ENCODE peak calls at places on chromosomes 6 and 20, in five cellular contexts. X is HCT116, A is NB4, G is fibroblast of villous mesenchyme, J is cardiac fibroblast. V is an unnamed sample.

GRCh38 chr6:126091507-126091906 is 105.2 kb downstream of the TRMT11 start:
- DNase-seq in X (no peak), A (no peak), G (no peak), J (no peak), V (no peak)

GRCh38 chr6:128848169-128848935 is 34.6 kb upstream of the LAMA2 start:
- DNase-seq in X (no peak), A (no peak), G (peak), J (peak), V (no peak)

GRCh38 chr6:166512567-166512966 is 73.9 kb downstream of the RAMACL start:
- DNase-seq in X (peak), A (peak), G (no peak), J (no peak), V (no peak)

GRCh38 chr6:157471895-157472686 is 91.1 kb downstream of the ZDHHC14 start:
- DNase-seq in X (no peak), A (no peak), G (no peak), J (no peak), V (no peak)

GRCh38 chr6:137913434-137913833 is 46.4 kb downstream of the TNFAIP3 start:
- DNase-seq in X (no peak), A (no peak), G (no peak), J (no peak), V (no peak)

GRCh38 chr6:15431762-15432495 is 186.1 kb downstream of the JARID2 start:
- DNase-seq in X (no peak), A (no peak), G (peak), J (peak), V (peak)

GRCh38 chr6:106488494-106489369 is 128.2 kb downstream of the CRYBG1 start:
- DNase-seq in X (no peak), A (no peak), G (no peak), J (no peak), V (no peak)

GRCh38 chr6:79737172-79737571 is 106.0 kb downstream of the SH3BGRL2 start:
- DNase-seq in X (no peak), A (no peak), G (no peak), J (peak), V (no peak)

GRCh38 chr6:116500969-116501433 is 10.4 kb upstream of the CALHM5 start:
- DNase-seq in X (no peak), A (no peak), G (peak), J (no peak), V (peak)

GRCh38 chr20:5933802-5934436 is 16.4 kb downstream of the TRMT6 start:
- DNase-seq in X (no peak), A (peak), G (no peak), J (no peak), V (peak)

GRCh38 chr6:130324657-130325056 is 41.2 kb upstream of the TMEM200A start:
- DNase-seq in X (no peak), A (no peak), G (peak), J (peak), V (peak)

GRCh38 chr20:57231951-57232428 is 34.5 kb downstream of the BMP7 start:
- DNase-seq in X (no peak), A (no peak), G (no peak), J (no peak), V (no peak)

GRCh38 chr6:45154679-45155078 is 173.5 kb upstream of the RUNX2 start:
- DNase-seq in X (no peak), A (no peak), G (no peak), J (no peak), V (no peak)

GRCh38 chr6:120198033-120198432 is 848.5 kb upstream of the MAN1A1 start:
- DNase-seq in X (no peak), A (peak), G (peak), J (peak), V (no peak)

GRCh38 chr6:25956231-25956630 is 6.4 kb upstream of the TRIM38 start:
- DNase-seq in X (no peak), A (no peak), G (no peak), J (no peak), V (no peak)

GRCh38 chr6:2376429-2377355 is 131.3 kb upstream of the GMDS start:
- DNase-seq in X (peak), A (peak), G (peak), J (no peak), V (peak)

GRCh38 chr6:164151161-164151728 is 736.7 kb downstream of the QKI start:
- DNase-seq in X (no peak), A (no peak), G (no peak), J (no peak), V (no peak)

GRCh38 chr6:52725530-52726192 is 37.6 kb downstream of the GSTA2 start:
- DNase-seq in X (no peak), A (no peak), G (no peak), J (peak), V (peak)

GRCh38 chr6:8027965-8028651 is 36.1 kb downstream of the BLOC1S5 start:
- DNase-seq in X (no peak), A (no peak), G (no peak), J (peak), V (peak)

GRCh38 chr6:158607411-158608170 is 37.0 kb downstream of the DYNLT1 start:
- DNase-seq in X (no peak), A (no peak), G (no peak), J (no peak), V (no peak)

GRCh38 chr6:21726676-21727075 is 133.1 kb downstream of the SOX4 start:
- DNase-seq in X (no peak), A (no peak), G (no peak), J (no peak), V (no peak)

GRCh38 chr6:116979560-116979959 is 102.5 kb downstream of the RFX6 start:
- DNase-seq in X (no peak), A (no peak), G (no peak), J (no peak), V (no peak)

GRCh38 chr20:58552366-58552934 is 37.3 kb upstream of the APCDD1L start:
- DNase-seq in X (no peak), A (no peak), G (no peak), J (no peak), V (no peak)

GRCh38 chr6:15518878-15519277 is 143.9 kb downstream of the DTNBP1 start:
- DNase-seq in X (no peak), A (no peak), G (no peak), J (no peak), V (no peak)

GRCh38 chr6:153024401-153025017 is 22.0 kb upstream of the MTRF1L start:
- DNase-seq in X (peak), A (peak), G (peak), J (peak), V (peak)

GRCh38 chr20:31603822-31604566 is 1.1 kb upstream of the ID1 start:
- DNase-seq in X (peak), A (peak), G (peak), J (peak), V (peak)
- H3K4me3 ChIP-seq in X (peak), A (peak), G (peak), J (peak), V (peak)

GRCh38 chr6:18391018-18391417 is 3.9 kb downstream of the RNF144B start:
- DNase-seq in X (no peak), A (no peak), G (no peak), J (no peak), V (no peak)

GRCh38 chr6:18388942-18389341 is 1.8 kb downstream of the RNF144B start:
- DNase-seq in X (no peak), A (no peak), G (peak), J (peak), V (peak)

GRCh38 chr6:18390476-18390875 is 3.3 kb downstream of the RNF144B start:
- DNase-seq in X (no peak), A (no peak), G (no peak), J (no peak), V (no peak)

GRCh38 chr6:18388252-18388651 is 1.1 kb downstream of the RNF144B start:
- DNase-seq in X (no peak), A (no peak), G (no peak), J (no peak), V (peak)

GRCh38 chr6:18389479-18389878 is 2.3 kb downstream of the RNF144B start:
- DNase-seq in X (no peak), A (no peak), G (peak), J (no peak), V (peak)
- H3K4me3 ChIP-seq in X (no peak), A (no peak), G (no peak), J (no peak), V (peak)

DNA sequence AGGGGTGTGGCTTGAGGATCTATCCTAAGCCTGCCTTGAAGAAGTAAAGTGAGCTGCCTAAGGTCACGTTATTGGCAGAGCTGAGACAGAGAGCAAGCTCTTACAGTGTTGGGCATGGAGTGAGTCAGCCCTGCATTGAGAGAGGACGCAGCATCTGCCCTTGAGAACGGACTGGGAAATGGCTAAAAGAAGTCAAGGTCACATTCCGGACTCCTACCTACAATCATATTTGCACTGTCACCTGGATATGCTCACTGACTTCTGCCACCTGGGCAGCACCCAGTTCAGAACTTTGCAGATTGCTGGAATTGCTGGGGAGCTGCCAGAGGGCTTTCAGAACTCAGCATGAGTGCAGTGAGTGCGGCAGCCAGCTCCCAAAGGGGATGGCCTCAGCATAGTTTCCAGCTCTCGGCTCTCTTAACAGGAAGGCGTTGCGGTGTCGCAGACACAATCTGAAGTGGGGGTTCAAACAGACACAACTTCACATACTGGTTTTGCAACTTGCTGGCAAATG is 199.3 kb upstream of the SGK1 start:
- DNase-seq in X (no peak), A (peak), G (peak), J (peak), V (peak)
- H3K4me3 ChIP-seq in X (no peak), A (peak), G (peak), J (no peak), V (peak)

GRCh38 chr6:28775405-28776129 is 148.2 kb downstream of the TRIM27 start:
- DNase-seq in X (no peak), A (no peak), G (no peak), J (no peak), V (no peak)

GRCh38 chr6:28776269-28777146 is 147.3 kb downstream of the TRIM27 start:
- DNase-seq in X (no peak), A (no peak), G (no peak), J (no peak), V (no peak)

GRCh38 chr6:28774292-28775051 is 149.3 kb downstream of the TRIM27 start:
- DNase-seq in X (no peak), A (no peak), G (no peak), J (no peak), V (no peak)

GRCh38 chr6:28775052-28775376 is 148.8 kb downstream of the TRIM27 start:
- DNase-seq in X (no peak), A (no peak), G (no peak), J (no peak), V (no peak)

GRCh38 chr6:28777147-28777461 is 146.7 kb downstream of the TRIM27 start:
- DNase-seq in X (no peak), A (no peak), G (no peak), J (no peak), V (no peak)
- H3K4me3 ChIP-seq in X (no peak), A (no peak), G (no peak), J (no peak), V (no peak)

GRCh38 chr6:150719099-150719767 is 119.5 kb downstream of the PLEKHG1 start:
- DNase-seq in X (no peak), A (no peak), G (no peak), J (no peak), V (no peak)

GRCh38 chr6:150719861-150720260 is 120.2 kb downstream of the PLEKHG1 start:
- DNase-seq in X (no peak), A (no peak), G (no peak), J (no peak), V (no peak)

GRCh38 chr6:150721411-150722266 is 122.0 kb downstream of the PLEKHG1 start:
- DNase-seq in X (no peak), A (no peak), G (no peak), J (no peak), V (no peak)

GRCh38 chr6:150723056-150723658 is 123.5 kb downstream of the PLEKHG1 start:
- DNase-seq in X (no peak), A (no peak), G (no peak), J (no peak), V (no peak)

DNA sequence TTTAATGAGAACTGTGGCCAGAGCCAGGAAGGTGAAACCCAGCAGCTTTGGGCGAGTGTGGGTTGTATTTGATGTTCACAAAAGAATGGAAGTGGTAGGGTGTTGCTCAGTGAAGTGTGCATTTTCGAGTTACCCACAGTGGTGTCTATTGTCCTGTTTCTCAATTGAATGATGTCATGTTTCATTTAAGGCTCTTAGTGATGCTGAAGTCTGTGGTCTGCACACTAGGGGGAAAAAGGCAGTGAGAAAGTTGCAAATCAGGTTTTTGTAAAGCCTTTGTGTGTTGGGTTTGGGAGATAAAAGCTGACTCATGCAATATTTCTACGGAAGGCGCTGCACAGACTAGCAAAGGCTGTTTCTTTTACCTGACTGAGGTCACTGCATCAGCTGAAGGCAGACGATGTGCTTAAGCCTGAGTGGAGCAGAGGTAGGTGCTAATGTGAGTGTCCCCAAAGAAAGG is 121.1 kb downstream of the PLEKHG1 start:
- DNase-seq in X (peak), A (peak), G (no peak), J (peak), V (no peak)
- H3K4me3 ChIP-seq in X (no peak), A (no peak), G (no peak), J (no peak), V (no peak)

V was measured in adipocyte.